ENCODE peak calls at places on chromosomes 13 and 19, in six cellular contexts. O, H, F, Q, W and J are unnamed samples.

GRCh38 chr13:37481005-37481857 is 117.3 kb downstream of the POSTN start:
- DNase-seq in O (no peak), H (no peak), F (no peak), Q (no peak), W (no peak), J (no peak)

GRCh38 chr19:1213391-1214286 is 8.1 kb downstream of the STK11 start:
- DNase-seq in O (no peak), H (no peak), F (peak), Q (peak), W (no peak), J (no peak)

GRCh38 chr13:94559201-94559795 is 36.7 kb downstream of the TGDS start:
- DNase-seq in O (no peak), H (no peak), F (no peak), Q (no peak), W (no peak), J (no peak)

GRCh38 chr19:2590630-2591399 is 111.7 kb downstream of the GNG7 start:
- DNase-seq in O (no peak), H (no peak), F (no peak), Q (no peak), W (no peak), J (no peak)

GRCh38 chr19:2540646-2541454 is 64.9 kb downstream of the GADD45B start:
- DNase-seq in O (peak), H (peak), F (no peak), Q (peak), W (peak), J (peak)

GRCh38 chr19:35171730-35172129 is 17.2 kb downstream of the FXYD5 start:
- DNase-seq in O (no peak), H (no peak), F (no peak), Q (no peak), W (no peak), J (peak)

GRCh38 chr19:18741566-18742121 is 49.5 kb downstream of the COMP start:
- DNase-seq in O (no peak), H (no peak), F (no peak), Q (peak), W (no peak), J (no peak)

GRCh38 chr19:16371540-16371986 is 46.9 kb downstream of the KLF2 start:
- DNase-seq in O (no peak), H (no peak), F (peak), Q (no peak), W (no peak), J (no peak)

GRCh38 chr19:9878511-9879196 is 43.5 kb downstream of the PIN1 start:
- DNase-seq in O (no peak), H (no peak), F (no peak), Q (no peak), W (no peak), J (no peak)

GRCh38 chr13:26401069-26401468 is 147.1 kb downstream of the CDK8 start:
- DNase-seq in O (no peak), H (no peak), F (no peak), Q (no peak), W (no peak), J (no peak)